ENCODE peak calls at places on chromosomes 5 and 9, in five cellular contexts. S is heart right ventricle, B is heart left ventricle, H is uterus, P is glutamatergic neuron. G is an unnamed sample.

GRCh38 chr5:93890657-93891056 is 149.3 kb upstream of the POU5F2 start:
- DNase-seq in S (no peak), P (no peak), H (no peak), B (no peak), G (no peak)

GRCh38 chr5:65480306-65480865 is 1.3 kb downstream of the ADAMTS6 start:
- DNase-seq in P (peak; percentile 19), B (peak; percentile 81), S (peak; percentile 75), H (peak; percentile 84), G (peak; percentile 33)

GRCh38 chr9:98887918-98888510 is 55.7 kb upstream of the COL15A1 start:
- DNase-seq in S (no peak), B (no peak), P (no peak), H (no peak), G (no peak)

GRCh38 chr5:126004636-126005035 is 418.6 kb upstream of the GRAMD2B start:
- DNase-seq in P (no peak), S (no peak), H (no peak), B (no peak), G (no peak)

GRCh38 chr5:1005362-1005851 is 3.2 kb upstream of the NKD2 start:
- DNase-seq in P (peak; percentile 7), H (peak; percentile 14), B (no peak), S (no peak), G (no peak)

GRCh38 chr5:134552301-134552700 is 26.8 kb downstream of the JADE2 start:
- DNase-seq in B (peak; percentile 78), H (peak; percentile 65), P (no peak), S (peak; percentile 77), G (no peak)

GRCh38 chr5:79186455-79186854 is 49.5 kb upstream of the JMY start:
- DNase-seq in B (no peak), H (no peak), P (no peak), S (no peak), G (no peak)

GRCh38 chr9:75140261-75140660 is 51.9 kb downstream of the OSTF1 start:
- DNase-seq in B (no peak), H (no peak), P (no peak), S (no peak), G (no peak)

GRCh38 chr5:131303537-131303936 is 39.7 kb downstream of the CDC42SE2 start:
- DNase-seq in P (no peak), H (no peak), B (no peak), S (no peak), G (no peak)

GRCh38 chr5:125584119-125584518 is 837.7 kb upstream of the ZNF608 start:
- DNase-seq in S (no peak), P (no peak), H (no peak), B (no peak), G (no peak)

GRCh38 chr9:114098660-114099522 is at the start of gene KIF12:
- DNase-seq in S (no peak), B (no peak), P (peak; percentile 73), H (no peak), G (no peak)

GRCh38 chr5:142246-142810 is 49.0 kb upstream of the LRRC14B start:
- DNase-seq in H (no peak), P (no peak), S (no peak), B (no peak), G (no peak)

GRCh38 chr5:14428302-14429081 is 153.1 kb upstream of the OTULINL start:
- DNase-seq in S (no peak), H (no peak), B (no peak), P (no peak), G (no peak)

GRCh38 chr5:78252715-78253114 is 41.8 kb downstream of the AP3B1 start:
- DNase-seq in P (no peak), B (no peak), S (no peak), H (no peak), G (no peak)

GRCh38 chr5:134245101-134245604 is 19.3 kb upstream of the PPP2CA start:
- DNase-seq in B (peak; percentile 46), S (no peak), P (peak; percentile 36), H (peak; percentile 67), G (no peak)

GRCh38 chr5:173291722-173292658 is 36.2 kb downstream of the STC2 start:
- DNase-seq in B (no peak), P (no peak), S (no peak), H (no peak), G (no peak)

GRCh38 chr5:95962785-95963184 is 1.1 kb upstream of the ELL2 start:
- DNase-seq in S (no peak), B (no peak), H (no peak), P (no peak), G (no peak)

GRCh38 chr5:180080670-180081280 is 9.2 kb upstream of the RNF130 start:
- DNase-seq in P (no peak), S (no peak), H (no peak), B (no peak), G (peak; percentile 62)

GRCh38 chr5:6715271-6715670 is 2.0 kb downstream of the TENT4A start:
- DNase-seq in S (no peak), B (no peak), H (no peak), P (no peak), G (peak; percentile 42)

GRCh38 chr5:78587775-78588291 is 60.7 kb downstream of the LHFPL2 start:
- DNase-seq in B (no peak), S (no peak), P (no peak), H (no peak), G (no peak)

GRCh38 chr5:57303985-57304384 is 130.1 kb downstream of the GPBP1 start:
- DNase-seq in B (no peak), S (no peak), P (no peak), H (no peak), G (no peak)
- TF ChIP-seq CTCF in B (no peak), S (no peak), P (no peak), H (no peak), G (no peak)

GRCh38 chr9:135488013-135488330 is 8.4 kb downstream of the PPP1R26 start:
- DNase-seq in P (no peak), S (no peak), H (no peak), B (no peak), G (no peak)
- TF ChIP-seq CTCF in P (no peak), S (no peak), H (no peak), B (no peak), G (no peak)

DNA sequence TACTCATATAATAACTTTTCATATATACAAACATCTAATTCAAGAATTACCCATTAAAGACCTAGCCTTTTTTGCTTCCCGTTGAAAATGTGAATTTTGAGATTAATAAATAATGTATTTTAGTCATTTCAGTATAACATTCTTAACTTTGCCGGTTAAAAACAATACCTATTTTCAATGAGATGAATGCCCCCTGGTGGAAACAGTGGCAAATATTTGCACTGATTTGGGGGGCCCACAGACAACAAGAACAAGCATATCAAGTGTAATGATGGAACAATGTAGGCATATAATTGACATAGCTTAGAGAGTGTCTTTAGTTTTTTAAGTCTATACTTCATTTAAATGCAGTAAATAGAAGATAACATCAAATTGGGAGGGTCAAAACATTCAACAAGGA is 111.9 kb downstream of the NTRK2 start:
- DNase-seq in H (no peak), S (no peak), P (no peak), B (no peak), G (no peak)
- TF ChIP-seq CTCF in H (no peak), S (peak; percentile 41), P (peak; percentile 70), B (peak; percentile 27), G (no peak)

GRCh38 chr9:33125871-33126822 is 41.0 kb downstream of the B4GALT1 start:
- DNase-seq in P (no peak), H (no peak), S (no peak), B (no peak), G (no peak)

GRCh38 chr9:33123632-33124031 is 43.5 kb downstream of the B4GALT1 start:
- DNase-seq in B (no peak), P (no peak), H (no peak), S (no peak), G (no peak)

GRCh38 chr9:33125441-33125840 is 41.7 kb downstream of the B4GALT1 start:
- DNase-seq in H (no peak), B (no peak), P (no peak), S (no peak), G (no peak)

GRCh38 chr9:33124046-33124445 is 43.1 kb downstream of the B4GALT1 start:
- DNase-seq in B (no peak), S (no peak), P (no peak), H (no peak), G (no peak)

DNA sequence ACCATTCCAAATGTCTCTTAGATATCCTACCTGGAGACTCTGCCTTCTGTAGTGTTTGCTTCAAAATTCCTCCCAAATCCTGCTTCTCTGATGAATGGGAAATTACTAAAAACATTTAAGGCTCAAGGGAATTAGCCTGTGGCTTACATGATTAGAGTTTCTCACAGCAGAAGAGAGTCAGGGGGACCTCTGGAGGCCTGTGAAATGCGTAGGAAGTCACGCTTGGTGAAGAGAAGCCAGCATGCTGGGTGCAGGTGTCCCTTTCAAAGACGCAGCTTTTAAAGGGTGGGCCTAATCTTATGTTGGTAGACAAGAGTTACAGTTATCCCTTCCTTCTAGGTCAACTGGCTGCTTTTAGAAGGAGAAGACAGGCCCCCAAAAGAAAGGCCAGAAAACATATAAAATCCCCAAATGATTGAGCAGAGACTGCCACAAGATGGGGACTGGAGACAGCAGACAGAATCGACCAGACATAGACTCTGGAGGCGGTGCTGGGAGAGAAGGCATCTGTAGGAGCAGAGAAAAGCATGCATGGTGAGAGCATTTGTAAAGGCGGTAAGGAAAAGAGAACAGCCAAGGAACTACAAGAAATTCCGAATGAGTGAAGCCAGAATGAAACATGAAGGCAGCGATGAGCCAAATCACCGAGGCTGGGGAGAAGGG is 42.3 kb downstream of the B4GALT1 start:
- DNase-seq in H (no peak), P (no peak), S (no peak), B (no peak), G (no peak)
- TF ChIP-seq CTCF in H (peak; percentile 11), P (no peak), S (no peak), B (no peak), G (no peak)